ENCODE peak calls at places on chromosomes 13 and 19, in five cellular contexts. K is retina, C is psoas muscle, Q is tibial nerve, I is ovary. J is an unnamed sample.

GRCh38 chr19:39390460-39390758 is 497 bp downstream of the PAF1 start:
- DNase-seq in K (no peak), C (no peak), Q (no peak), I (no peak), J (no peak)

GRCh38 chr19:750640-751423 is at the start of gene MISP:
- DNase-seq in K (no peak), C (no peak), Q (no peak), I (peak), J (no peak)

GRCh38 chr19:49691243-49692101 is 556 bp downstream of the CPT1C start:
- DNase-seq in K (peak), C (peak), Q (no peak), I (peak), J (peak)

GRCh38 chr13:48110930-48111721 is 16.2 kb upstream of the MED4 start:
- DNase-seq in K (no peak), C (no peak), Q (peak), I (no peak), J (no peak)

GRCh38 chr13:27952931-27953670 is 16.0 kb downstream of the CDX2 start:
- DNase-seq in K (no peak), C (no peak), Q (no peak), I (no peak), J (no peak)

GRCh38 chr13:42990991-42991891 is 800 bp downstream of the EPSTI1 start:
- DNase-seq in K (no peak), C (no peak), Q (no peak), I (no peak), J (no peak)

GRCh38 chr13:82713681-82714405 is 1168.4 kb downstream of the SLITRK1 start:
- DNase-seq in K (no peak), C (no peak), Q (no peak), I (no peak), J (no peak)

GRCh38 chr13:19993024-19993423 is 34.5 kb downstream of the ZMYM2 start:
- DNase-seq in K (no peak), C (no peak), Q (no peak), I (no peak), J (no peak)

GRCh38 chr13:49436890-49437289 is 7.0 kb downstream of the CAB39L start:
- DNase-seq in K (no peak), C (peak), Q (peak), I (peak), J (no peak)

GRCh38 chr19:2083174-2083854 is 12.8 kb downstream of the MOB3A start:
- DNase-seq in K (no peak), C (no peak), Q (no peak), I (no peak), J (no peak)

GRCh38 chr13:109357751-109358150 is 428.6 kb downstream of the IRS2 start:
- DNase-seq in K (no peak), C (no peak), Q (no peak), I (no peak), J (no peak)

GRCh38 chr19:813359-814107 is 8.2 kb downstream of the PLPPR3 start:
- DNase-seq in K (no peak), C (no peak), Q (no peak), I (no peak), J (no peak)

GRCh38 chr19:16320987-16321386 is 3.6 kb upstream of the KLF2 start:
- DNase-seq in K (no peak), C (no peak), Q (no peak), I (no peak), J (no peak)

GRCh38 chr13:98484289-98485219 is 92.4 kb downstream of the STK24 start:
- DNase-seq in K (peak), C (peak), Q (peak), I (peak), J (peak)

GRCh38 chr13:50735071-50735470 is 108.4 kb downstream of the DLEU7 start:
- DNase-seq in K (no peak), C (no peak), Q (no peak), I (no peak), J (no peak)

GRCh38 chr19:58581227-58582141 is 8.3 kb upstream of the MZF1 start:
- DNase-seq in K (peak), C (peak), Q (peak), I (peak), J (peak)

GRCh38 chr13:66748712-66749111 is 481.4 kb downstream of the PCDH9 start:
- DNase-seq in K (no peak), C (no peak), Q (no peak), I (no peak), J (no peak)

GRCh38 chr13:74047925-74048324 is 86.3 kb downstream of the KLF12 start:
- DNase-seq in K (peak), C (no peak), Q (no peak), I (no peak), J (no peak)

GRCh38 chr19:27846944-27847343 is 1366.0 kb downstream of the UQCRFS1 start:
- DNase-seq in K (no peak), C (no peak), Q (no peak), I (no peak), J (no peak)

GRCh38 chr13:110351636-110352420 is 44.7 kb downstream of the COL4A2 start:
- DNase-seq in K (no peak), C (no peak), Q (no peak), I (no peak), J (no peak)

GRCh38 chr13:22451345-22451744 is 729.4 kb upstream of the SGCG start:
- DNase-seq in K (peak), C (no peak), Q (peak), I (no peak), J (no peak)

GRCh38 chr13:108322206-108322824 is 52.8 kb downstream of the TNFSF13B start:
- DNase-seq in K (peak), C (no peak), Q (no peak), I (no peak), J (peak)

J was measured in A673.